ENCODE peak calls at places on chromosomes 4 and X, in seven cellular contexts. I is left ventricle myocardium inferior, R is coronary artery, W is bronchial epithelial cell, Z is H9, F is OCI-LY7, Y is nephron progenitor cell. J is an unnamed sample.

GRCh38 chr4:55345980-55346850 is at the start of gene SRD5A3:
- DNase-seq in Z (peak; percentile 79), F (peak; percentile 87), I (peak; percentile 89), W (peak; percentile 35), R (peak; percentile 88), Y (peak; percentile 94), J (peak; percentile 94)

GRCh38 chr4:155805016-155805415 is 46.2 kb downstream of the GUCY1B1 start:
- DNase-seq in Z (no peak), R (no peak), I (no peak), Y (no peak), F (no peak), W (peak; percentile 30), J (no peak)

GRCh38 chr4:182179105-182179504 is 64.1 kb upstream of the TENM3 start:
- DNase-seq in F (no peak), R (no peak), Y (no peak), I (no peak), W (no peak), Z (no peak), J (no peak)

GRCh38 chr4:139642364-139642763 is 23.3 kb upstream of the MGST2 start:
- DNase-seq in I (no peak), Y (no peak), Z (no peak), W (peak; percentile 66), F (no peak), R (no peak), J (no peak)

GRCh38 chr4:3010998-3011397 is 47.6 kb downstream of the GRK4 start:
- DNase-seq in Y (no peak), W (peak; percentile 92), F (no peak), I (no peak), Z (no peak), R (no peak), J (no peak)

GRCh38 chr4:18616720-18617119 is 595.2 kb upstream of the LCORL start:
- DNase-seq in Y (no peak), W (no peak), I (no peak), F (no peak), R (no peak), Z (no peak), J (no peak)

GRCh38 chr4:118765399-118765798 is 70.5 kb downstream of the SEC24D start:
- DNase-seq in I (no peak), F (no peak), Z (no peak), R (no peak), W (peak; percentile 87), Y (no peak), J (no peak)

GRCh38 chr4:143254479-143255216 is 69.9 kb downstream of the USP38 start:
- DNase-seq in Z (peak; percentile 76), F (peak; percentile 4), I (no peak), Y (peak; percentile 11), W (no peak), R (no peak), J (no peak)

GRCh38 chr4:102503301-102503746 is 2.2 kb downstream of the NFKB1 start:
- DNase-seq in Z (no peak), R (no peak), F (peak; percentile 54), W (no peak), Y (no peak), I (no peak), J (no peak)

DNA sequence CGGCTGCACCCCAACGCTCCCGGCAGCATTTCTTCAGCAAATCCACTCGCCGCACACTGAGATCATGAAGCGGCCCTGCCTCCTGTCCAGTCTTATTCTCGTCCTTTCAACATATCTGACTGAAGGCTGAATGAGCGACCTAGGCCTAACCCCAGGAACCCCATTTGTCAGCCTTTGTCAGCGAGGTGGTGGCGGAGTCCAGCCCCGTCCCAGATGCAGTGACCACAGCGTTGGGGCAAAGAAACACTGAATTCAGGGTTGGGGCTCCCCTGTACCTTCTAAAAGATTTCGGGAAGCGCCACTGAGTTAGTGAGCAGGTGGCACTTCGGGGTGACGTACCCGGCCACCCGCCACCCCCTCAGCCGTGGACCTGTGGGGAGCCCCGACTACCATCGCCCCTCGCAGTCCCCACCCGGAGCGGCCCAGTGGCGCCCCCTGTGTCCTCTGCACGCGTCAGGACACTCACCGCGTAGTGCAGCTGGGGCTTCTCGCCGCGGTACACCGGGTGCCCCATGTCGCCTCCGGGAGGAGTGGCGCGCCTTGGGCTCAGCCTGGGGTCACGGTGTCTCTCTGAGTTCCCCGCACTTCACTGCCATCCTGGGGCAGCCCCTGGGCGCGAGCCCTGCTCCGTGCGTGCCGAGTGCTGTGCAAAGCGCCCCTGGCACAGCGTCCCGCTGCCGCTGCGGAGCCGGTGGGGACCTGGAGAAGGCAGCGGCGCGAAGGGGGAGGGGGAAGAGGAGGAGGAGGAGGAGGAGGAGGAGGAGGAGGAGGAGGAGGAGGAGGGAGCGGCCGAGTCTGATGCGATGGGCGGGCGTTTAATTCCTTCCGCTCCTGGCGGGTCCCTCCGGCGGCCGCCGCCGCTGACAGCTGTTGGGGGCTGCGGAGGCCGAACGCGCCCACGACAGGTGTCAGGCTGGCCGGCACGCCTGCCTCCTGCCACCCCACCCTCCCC is 134.1 kb downstream of the AMELX start:
- DNase-seq in W (no peak), I (peak; percentile 50), R (no peak), Z (peak; percentile 52), F (no peak), Y (peak; percentile 43), J (peak; percentile 9)
- TF ChIP-seq CTCF in W (peak; percentile 45), I (peak; percentile 32), R (peak; percentile 14), Z (peak; percentile 57), F (no peak), Y (peak; percentile 15), J (no peak)

GRCh38 chrX:107716816-107717700 is 58.5 kb downstream of the TSC22D3 start:
- DNase-seq in I (peak; percentile 83), Z (peak; percentile 80), R (peak; percentile 96), F (peak; percentile 87), Y (peak; percentile 42), W (peak; percentile 49), J (peak; percentile 77)

GRCh38 chrX:107716045-107716684 is 59.4 kb downstream of the TSC22D3 start:
- DNase-seq in I (no peak), Z (peak; percentile 76), W (no peak), Y (peak; percentile 60), F (peak; percentile 24), R (no peak), J (no peak)

GRCh38 chrX:107715331-107716044 is 60.1 kb downstream of the TSC22D3 start:
- DNase-seq in I (no peak), W (peak; percentile 72), R (no peak), Y (no peak), F (peak; percentile 31), Z (no peak), J (no peak)

GRCh38 chrX:107721318-107721717 is 54.3 kb downstream of the TSC22D3 start:
- DNase-seq in R (no peak), F (peak; percentile 55), I (no peak), W (no peak), Y (no peak), Z (no peak), J (no peak)

GRCh38 chrX:107718156-107718621 is 57.4 kb downstream of the TSC22D3 start:
- DNase-seq in I (no peak), R (peak; percentile 88), W (peak; percentile 70), Y (peak; percentile 73), Z (peak; percentile 83), F (peak; percentile 76), J (peak; percentile 82)
- TF ChIP-seq CTCF in I (peak; percentile 73), R (peak; percentile 77), W (peak; percentile 48), Y (peak; percentile 76), Z (peak; percentile 78), F (peak; percentile 80), J (peak; percentile 72)

GRCh38 chr4:6228158-6229067 is 28.1 kb upstream of the JAKMIP1 start:
- DNase-seq in F (no peak), I (no peak), R (peak; percentile 36), W (no peak), Z (peak; percentile 15), Y (no peak), J (no peak)
- TF ChIP-seq CTCF in F (no peak), I (no peak), R (no peak), W (no peak), Z (peak; percentile 15), Y (no peak), J (no peak)

GRCh38 chr4:152369903-152370296 is 166.0 kb downstream of the FBXW7 start:
- DNase-seq in I (no peak), W (no peak), R (no peak), Y (no peak), F (no peak), Z (no peak), J (no peak)
- TF ChIP-seq CTCF in I (peak; percentile 50), W (no peak), R (no peak), Y (peak; percentile 21), F (peak; percentile 43), Z (peak; percentile 36), J (no peak)

GRCh38 chrX:11531226-11531625 is 134.5 kb downstream of the ARHGAP6 start:
- DNase-seq in R (no peak), I (no peak), F (peak; percentile 18), W (no peak), Z (no peak), Y (no peak), J (no peak)
- TF ChIP-seq CTCF in R (no peak), I (peak; percentile 42), F (peak; percentile 62), W (peak; percentile 28), Z (peak; percentile 12), Y (no peak), J (no peak)

DNA sequence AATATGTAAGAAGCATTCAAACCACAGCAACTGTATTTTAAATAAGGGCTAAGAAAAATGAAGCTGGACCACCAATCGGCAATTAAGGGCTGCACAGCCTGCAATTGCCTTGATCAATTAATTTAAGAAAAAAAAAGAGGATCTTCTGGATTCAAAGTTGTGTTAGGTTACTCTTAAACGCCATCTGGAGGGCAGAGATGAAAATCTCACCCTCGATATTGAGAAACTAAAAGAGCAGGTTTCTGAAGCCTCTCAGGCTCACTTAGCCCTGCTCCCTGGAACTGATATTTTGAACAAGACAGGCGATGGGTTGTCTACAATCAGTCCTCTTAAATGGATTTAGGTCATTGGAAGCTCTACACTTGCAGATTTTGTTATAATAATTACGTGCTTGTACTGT is 579.4 kb downstream of the GRXCR1 start:
- DNase-seq in Z (no peak), F (no peak), I (no peak), Y (no peak), W (no peak), R (no peak), J (no peak)
- TF ChIP-seq CTCF in Z (peak; percentile 45), F (peak; percentile 53), I (no peak), Y (no peak), W (peak; percentile 4), R (no peak), J (no peak)

GRCh38 chrX:16215660-16216059 is 48.4 kb downstream of the MAGEB17 start:
- DNase-seq in Y (no peak), F (no peak), Z (no peak), I (no peak), W (no peak), R (no peak), J (no peak)

GRCh38 chrX:16208601-16209000 is 41.3 kb downstream of the MAGEB17 start:
- DNase-seq in R (no peak), Z (no peak), F (no peak), W (peak; percentile 50), I (no peak), Y (no peak), J (no peak)

GRCh38 chrX:16213970-16214369 is 46.7 kb downstream of the MAGEB17 start:
- DNase-seq in F (no peak), Z (no peak), W (no peak), R (no peak), I (no peak), Y (no peak), J (no peak)

GRCh38 chrX:16212024-16212423 is 44.7 kb downstream of the MAGEB17 start:
- DNase-seq in R (no peak), F (no peak), W (peak; percentile 60), I (no peak), Y (no peak), Z (no peak), J (peak; percentile 7)

GRCh38 chrX:16212436-16212835 is 45.2 kb downstream of the MAGEB17 start:
- DNase-seq in Y (no peak), Z (peak; percentile 41), R (no peak), W (no peak), F (peak; percentile 27), I (no peak), J (peak; percentile 35)
- TF ChIP-seq CTCF in Y (no peak), Z (peak; percentile 71), R (no peak), W (no peak), F (peak; percentile 63), I (no peak), J (no peak)

GRCh38 chr4:78691333-78691732 is 84.8 kb upstream of the BMP2K start:
- DNase-seq in R (no peak), Y (no peak), W (no peak), I (no peak), F (no peak), Z (no peak), J (no peak)
- TF ChIP-seq CTCF in R (no peak), Y (no peak), W (no peak), I (no peak), F (no peak), Z (no peak), J (no peak)

J was measured in Calu3.